ENCODE peak calls at places on chromosomes 11 and 22, in seven cellular contexts. F, K, B, S, M, R and W are unnamed samples.

GRCh38 chr11:131027501-131027900 is 111.2 kb upstream of the SNX19 start:
- DNase-seq in F (no peak), S (no peak), R (no peak), B (peak; percentile 52), K (no peak), M (no peak), W (no peak)

GRCh38 chr11:1202154-1202775 is 20.6 kb upstream of the MUC5B start:
- DNase-seq in K (no peak), R (no peak), F (no peak), B (peak; percentile 14), S (no peak), M (no peak), W (peak; percentile 47)

GRCh38 chr11:17611503-17612220 is 64.6 kb downstream of the OTOG start:
- DNase-seq in B (no peak), M (no peak), R (no peak), F (no peak), S (no peak), K (no peak), W (no peak)

GRCh38 chr11:65115361-65116082 is 2.0 kb downstream of the ZNHIT2 start:
- DNase-seq in R (no peak), K (no peak), F (no peak), B (no peak), S (no peak), M (no peak), W (no peak)

GRCh38 chr11:64809781-64810241 is 540 bp downstream of the MEN1 start:
- DNase-seq in K (no peak), F (peak; percentile 59), S (no peak), R (no peak), B (peak; percentile 19), M (no peak), W (peak; percentile 65)

GRCh38 chr22:34010259-34010658 is 90.0 kb upstream of the LARGE1 start:
- DNase-seq in B (no peak), M (no peak), S (no peak), F (no peak), K (no peak), R (no peak), W (no peak)

GRCh38 chr11:37914859-37915258 is 1316.8 kb upstream of the RAG2 start:
- DNase-seq in B (no peak), K (no peak), R (no peak), F (no peak), S (no peak), M (no peak), W (no peak)

GRCh38 chr11:77449784-77450183 is 24.1 kb downstream of the PAK1 start:
- DNase-seq in R (no peak), K (no peak), F (no peak), M (no peak), B (no peak), S (no peak), W (no peak)

GRCh38 chr22:50176850-50177536 is 6.5 kb downstream of the PANX2 start:
- DNase-seq in R (no peak), K (no peak), B (no peak), M (no peak), F (no peak), S (no peak), W (no peak)

GRCh38 chr22:37486224-37486845 is at the start of gene MFNG:
- DNase-seq in M (peak; percentile 70), R (peak; percentile 6), B (peak; percentile 25), F (peak; percentile 55), K (peak; percentile 66), S (peak; percentile 17), W (peak; percentile 94)

GRCh38 chr22:22088658-22089458 is 106.3 kb upstream of the TOP3B start:
- DNase-seq in B (no peak), F (no peak), R (no peak), M (no peak), S (no peak), K (no peak), W (no peak)
- H3K27me3 ChIP-seq in B (peaks cover 100% of the 10 kb centered on the region), F (peaks cover 30% of the 10 kb centered on the region), R (peaks cover 10% of the 10 kb centered on the region), M (peaks cover 8% of the 10 kb centered on the region), S (no peaks in the 10 kb centered on the region), K (peaks cover 20% of the 10 kb centered on the region), W (no peaks in the 10 kb centered on the region)

DNA sequence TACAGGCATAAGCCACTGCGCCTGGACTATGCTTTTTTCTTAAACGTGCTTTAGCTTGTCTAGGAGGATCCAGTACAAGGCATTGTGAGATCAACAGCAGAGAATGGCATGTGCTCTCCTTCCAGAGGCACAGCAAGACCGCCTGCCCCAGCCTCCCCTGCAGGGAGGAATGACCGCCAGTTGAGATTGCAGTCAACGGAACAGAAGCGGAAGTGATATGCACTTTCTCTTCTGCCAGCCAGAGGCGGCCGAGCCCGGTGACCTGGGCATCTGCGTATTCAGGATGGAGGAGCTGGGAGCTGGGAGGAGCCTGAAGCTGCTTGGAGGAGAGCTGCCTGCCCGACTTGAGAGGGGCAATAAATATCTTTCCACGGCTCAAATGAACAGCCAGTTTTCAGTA is 243.0 kb downstream of the CTTN start:
- DNase-seq in F (no peak), M (no peak), B (peak; percentile 8), K (no peak), R (no peak), S (no peak), W (no peak)
- H3K27me3 ChIP-seq in F (no peaks in the 10 kb centered on the region), M (no peaks in the 10 kb centered on the region), B (no peaks in the 10 kb centered on the region), K (peaks cover 74% of the 10 kb centered on the region), R (no peaks in the 10 kb centered on the region), S (no peaks in the 10 kb centered on the region), W (no peaks in the 10 kb centered on the region)

GRCh38 chr11:119909495-119909894 is 180.5 kb upstream of the NECTIN1 start:
- DNase-seq in S (no peak), K (no peak), M (no peak), B (no peak), F (no peak), R (no peak), W (no peak)
- H3K27me3 ChIP-seq in S (no peaks in the 10 kb centered on the region), K (peaks cover 25% of the 10 kb centered on the region), M (no peaks in the 10 kb centered on the region), B (no peaks in the 10 kb centered on the region), F (peaks cover 74% of the 10 kb centered on the region), R (peaks cover 14% of the 10 kb centered on the region), W (no peaks in the 10 kb centered on the region)

DNA sequence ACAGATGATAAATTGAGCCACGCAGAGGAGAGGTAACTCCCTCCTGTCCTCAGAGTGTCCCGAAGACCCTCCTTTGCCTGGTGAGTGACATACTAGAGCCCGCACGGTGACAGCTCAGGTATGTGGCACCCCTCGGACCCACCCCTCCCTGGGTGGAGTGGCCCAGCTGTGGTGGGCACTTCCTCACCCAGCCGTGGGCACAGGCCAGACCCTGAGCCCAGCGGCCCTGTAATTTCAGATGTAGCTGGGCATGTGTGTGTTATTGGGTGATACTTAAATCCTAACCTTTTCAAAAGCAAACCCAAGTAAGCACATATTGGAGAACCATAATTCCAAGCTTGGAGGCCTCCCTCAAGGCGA is 93.2 kb downstream of the WNT7B start:
- DNase-seq in B (no peak), F (no peak), K (no peak), M (no peak), S (no peak), R (no peak), W (no peak)
- H3K27me3 ChIP-seq in B (peaks cover 43% of the 10 kb centered on the region), F (no peaks in the 10 kb centered on the region), K (peaks cover 93% of the 10 kb centered on the region), M (peaks cover 7% of the 10 kb centered on the region), S (peaks cover 19% of the 10 kb centered on the region), R (peaks cover 46% of the 10 kb centered on the region), W (no peaks in the 10 kb centered on the region)

GRCh38 chr22:42347281-42347824 is 76.9 kb upstream of the TCF20 start:
- DNase-seq in K (no peak), B (no peak), S (no peak), R (no peak), M (peak; percentile 23), F (no peak), W (no peak)
- H3K27me3 ChIP-seq in K (no peaks in the 10 kb centered on the region), B (no peaks in the 10 kb centered on the region), S (peaks cover 2% of the 10 kb centered on the region), R (peaks cover 19% of the 10 kb centered on the region), M (no peaks in the 10 kb centered on the region), F (no peaks in the 10 kb centered on the region), W (no peaks in the 10 kb centered on the region)

GRCh38 chr11:110716361-110716760 is 4.1 kb upstream of the ARHGAP20 start:
- DNase-seq in M (no peak), B (peak; percentile 42), R (peak; percentile 77), K (no peak), S (peak; percentile 55), F (no peak), W (no peak)
- H3K27me3 ChIP-seq in M (peaks cover 4% of the 10 kb centered on the region), B (peaks cover 71% of the 10 kb centered on the region), R (no peaks in the 10 kb centered on the region), K (no peaks in the 10 kb centered on the region), S (no peaks in the 10 kb centered on the region), F (peaks cover 50% of the 10 kb centered on the region), W (peaks cover 2% of the 10 kb centered on the region)

DNA sequence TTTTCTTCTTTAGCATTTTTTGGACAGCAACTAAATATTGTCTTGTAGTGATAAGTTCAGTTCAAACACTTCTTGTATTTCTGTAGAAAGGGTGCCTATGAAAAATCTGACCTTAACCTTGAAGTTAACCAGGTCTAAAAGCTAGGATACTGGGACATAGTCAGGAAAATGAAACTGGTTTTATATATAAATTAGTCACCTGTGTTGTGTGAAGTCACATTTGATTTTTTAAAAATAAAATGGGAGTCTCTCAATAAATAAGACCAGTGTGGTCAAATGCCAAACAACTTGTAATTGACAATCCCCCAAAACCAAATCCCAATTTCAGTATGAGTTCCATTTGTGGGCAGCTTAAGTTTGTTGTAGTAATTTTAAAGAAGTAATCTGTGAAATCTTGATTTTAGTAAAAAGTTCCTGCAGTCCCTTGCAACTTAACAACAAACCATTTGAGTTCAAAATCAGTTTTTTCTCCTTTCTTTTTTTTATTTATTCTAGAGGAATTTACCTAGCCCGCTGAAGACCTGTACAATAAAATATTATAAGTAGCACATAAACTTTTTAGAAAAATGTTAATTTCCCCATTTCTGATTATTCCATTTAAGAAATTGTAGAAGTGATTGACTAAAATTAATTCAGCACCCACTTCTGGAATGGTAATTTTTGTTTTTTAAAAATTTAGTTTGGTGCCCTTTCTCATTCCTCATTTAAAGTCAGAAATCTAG is 84.4 kb upstream of the PPARA start:
- DNase-seq in K (no peak), S (no peak), R (no peak), F (peak; percentile 32), B (no peak), M (no peak), W (no peak)
- H3K27me3 ChIP-seq in K (no peaks in the 10 kb centered on the region), S (no peaks in the 10 kb centered on the region), R (no peaks in the 10 kb centered on the region), F (no peaks in the 10 kb centered on the region), B (peaks cover 98% of the 10 kb centered on the region), M (no peaks in the 10 kb centered on the region), W (no peaks in the 10 kb centered on the region)

GRCh38 chr11:68658661-68659060 is 25.7 kb upstream of the GAL start:
- DNase-seq in K (no peak), M (no peak), B (peak; percentile 72), S (peak; percentile 80), F (no peak), R (peak; percentile 31), W (no peak)
- H3K27me3 ChIP-seq in K (peaks cover 37% of the 10 kb centered on the region), M (no peaks in the 10 kb centered on the region), B (no peaks in the 10 kb centered on the region), S (peaks cover 4% of the 10 kb centered on the region), F (peaks cover 8% of the 10 kb centered on the region), R (peaks cover 37% of the 10 kb centered on the region), W (no peaks in the 10 kb centered on the region)